ENCODE peak calls at places on chromosome 21, in six cellular contexts. K is NCI-H510A treated with DMSO at 0.1 percent for 48 hours; D is CD4-positive, alpha-beta memory T cell; R is activated T-helper 1 cell treated with anti-CD3 and anti-CD28 coated beads, Interleukin-12 subunit alpha, Interleukin-12 subunit beta, Interleukin-2, Interleukin-4 antibody, amounts not matched to agents 30 ng/mL and 10 ng/mL and 1 ng/mL, durations not matched to agents 14 hours and 24 hours and 36 hours; G is T-helper 17 cell; S is HT-29. Z is an unnamed sample.

GRCh38 chr21:45029968-45030636 is 44.3 kb upstream of the ADARB1 start:
- DNase-seq in G (peak; percentile 6), R (no peak), D (no peak), S (no peak), K (no peak), Z (no peak)

GRCh38 chr21:44421901-44422840 is 33.1 kb upstream of the LRRC3 start:
- DNase-seq in G (no peak), D (no peak), R (no peak), K (no peak), S (no peak), Z (no peak)

GRCh38 chr21:45871616-45872236 is 109.8 kb upstream of the COL6A1 start:
- DNase-seq in G (no peak), R (no peak), S (no peak), K (no peak), D (no peak), Z (no peak)

GRCh38 chr21:39050839-39051560 is 132.3 kb downstream of the PSMG1 start:
- DNase-seq in R (no peak), G (no peak), K (no peak), S (no peak), D (no peak), Z (no peak)

GRCh38 chr21:26179501-26179900 is 8.9 kb upstream of the APP start:
- DNase-seq in D (no peak), G (no peak), R (no peak), S (no peak), K (no peak), Z (no peak)

GRCh38 chr21:39568380-39568779 is 44.4 kb upstream of the B3GALT5 start:
- DNase-seq in S (no peak), D (no peak), K (peak; percentile 14), R (no peak), G (no peak), Z (no peak)

GRCh38 chr21:36282568-36283230 is 37.3 kb upstream of the MORC3 start:
- DNase-seq in G (no peak), S (no peak), R (no peak), D (no peak), K (no peak), Z (no peak)

GRCh38 chr21:14046401-14046800 is 164.4 kb downstream of the LIPI start:
- DNase-seq in S (no peak), K (no peak), D (no peak), R (no peak), G (no peak), Z (no peak)